ENCODE peak calls at places on chromosomes 1 and 21, in ten cellular contexts. Y is HepG2, R is stomach, M is tibial nerve, V is A549, U is right lobe of liver, G is transverse colon, X is esophagus squamous epithelium, T is IMR-90, J is Peyer's patch. H is an unnamed sample.

GRCh38 chr1:77874804-77875445 is 13.5 kb upstream of the NEXN start:
- DNase-seq in G (no peak), X (no peak), M (no peak), U (no peak), J (no peak), T (peak), R (no peak), Y (no peak), V (no peak), H (no peak)

GRCh38 chr21:37753122-37753599 is 163.1 kb downstream of the KCNJ6 start:
- DNase-seq in Y (no peak), G (no peak), J (no peak), V (no peak), R (no peak), M (no peak), T (no peak), X (no peak), U (no peak), H (no peak)

GRCh38 chr1:50251592-50252165 is 143.0 kb downstream of the ELAVL4 start:
- DNase-seq in T (no peak), J (no peak), G (no peak), R (no peak), M (no peak), U (no peak), X (no peak), Y (no peak), V (no peak), H (no peak)

GRCh38 chr21:45517249-45518065 is 24.8 kb downstream of the SLC19A1 start:
- DNase-seq in G (no peak), M (no peak), T (no peak), Y (no peak), X (no peak), R (no peak), J (peak), U (peak), V (no peak), H (no peak)

GRCh38 chr1:81414417-81415087 is 386.2 kb upstream of the ADGRL2 start:
- DNase-seq in G (peak), M (peak), T (peak), X (no peak), Y (no peak), U (peak), V (peak), R (peak), J (peak), H (peak)

GRCh38 chr1:70034403-70034802 is 171.0 kb downstream of the LRRC40 start:
- DNase-seq in Y (peak), M (no peak), T (peak), U (no peak), R (no peak), J (no peak), V (no peak), X (no peak), G (no peak), H (no peak)

GRCh38 chr1:10694274-10694632 is 102.2 kb downstream of the CASZ1 start:
- DNase-seq in Y (no peak), V (peak), M (no peak), U (no peak), R (no peak), J (no peak), T (no peak), G (no peak), X (no peak), H (no peak)

GRCh38 chr21:40254540-40255455 is 387.6 kb downstream of the PCP4 start:
- DNase-seq in M (no peak), Y (no peak), G (no peak), R (no peak), T (no peak), X (no peak), J (no peak), U (no peak), V (no peak), H (no peak)

GRCh38 chr1:80657707-80658106 is 1143.0 kb upstream of the ADGRL2 start:
- DNase-seq in U (no peak), M (no peak), V (no peak), R (no peak), J (no peak), Y (no peak), T (no peak), X (no peak), G (no peak), H (no peak)

GRCh38 chr1:205589618-205590456 is 42.0 kb downstream of the ELK4 start:
- DNase-seq in J (no peak), G (no peak), V (no peak), Y (peak), X (no peak), M (no peak), U (no peak), R (no peak), T (no peak), H (peak)

GRCh38 chr1:207463571-207463970 is 9.4 kb downstream of the CR2 start:
- DNase-seq in X (no peak), G (no peak), T (no peak), Y (no peak), M (no peak), U (no peak), R (no peak), V (no peak), J (no peak), H (no peak)

GRCh38 chr1:56374026-56374974 is 205.1 kb downstream of the PLPP3 start:
- DNase-seq in X (no peak), R (no peak), T (peak), G (no peak), U (no peak), V (no peak), J (no peak), M (no peak), Y (no peak), H (no peak)

GRCh38 chr1:18716785-18717678 is 86.4 kb downstream of the PAX7 start:
- DNase-seq in G (no peak), V (no peak), X (no peak), U (no peak), Y (no peak), M (no peak), J (no peak), R (no peak), T (no peak), H (no peak)

GRCh38 chr1:232628335-232629214 is 1.4 kb downstream of the SIPA1L2 start:
- DNase-seq in T (peak), G (no peak), Y (no peak), M (no peak), R (no peak), V (no peak), J (no peak), U (no peak), X (no peak), H (no peak)

GRCh38 chr1:200561856-200562214 is 58.7 kb downstream of the KIF14 start:
- DNase-seq in X (no peak), R (no peak), U (no peak), J (no peak), M (no peak), Y (no peak), G (no peak), V (no peak), T (no peak), H (no peak)

GRCh38 chr1:200550367-200550766 is 70.2 kb downstream of the KIF14 start:
- DNase-seq in U (no peak), R (no peak), Y (no peak), J (no peak), V (no peak), M (no peak), T (peak), G (no peak), X (no peak), H (no peak)

GRCh38 chr1:200558866-200559459 is 61.6 kb downstream of the KIF14 start:
- DNase-seq in J (no peak), T (peak), X (no peak), V (peak), M (no peak), R (no peak), Y (peak), U (no peak), G (no peak), H (no peak)

GRCh38 chr1:200556005-200556404 is 64.5 kb downstream of the KIF14 start:
- DNase-seq in T (peak), G (no peak), J (no peak), X (no peak), R (no peak), U (no peak), Y (no peak), M (no peak), V (no peak), H (no peak)
- TF ChIP-seq CTCF in T (peak), G (no peak), J (no peak), X (no peak), R (no peak), U (no peak), Y (no peak), M (no peak), V (peak), H (no peak)

DNA sequence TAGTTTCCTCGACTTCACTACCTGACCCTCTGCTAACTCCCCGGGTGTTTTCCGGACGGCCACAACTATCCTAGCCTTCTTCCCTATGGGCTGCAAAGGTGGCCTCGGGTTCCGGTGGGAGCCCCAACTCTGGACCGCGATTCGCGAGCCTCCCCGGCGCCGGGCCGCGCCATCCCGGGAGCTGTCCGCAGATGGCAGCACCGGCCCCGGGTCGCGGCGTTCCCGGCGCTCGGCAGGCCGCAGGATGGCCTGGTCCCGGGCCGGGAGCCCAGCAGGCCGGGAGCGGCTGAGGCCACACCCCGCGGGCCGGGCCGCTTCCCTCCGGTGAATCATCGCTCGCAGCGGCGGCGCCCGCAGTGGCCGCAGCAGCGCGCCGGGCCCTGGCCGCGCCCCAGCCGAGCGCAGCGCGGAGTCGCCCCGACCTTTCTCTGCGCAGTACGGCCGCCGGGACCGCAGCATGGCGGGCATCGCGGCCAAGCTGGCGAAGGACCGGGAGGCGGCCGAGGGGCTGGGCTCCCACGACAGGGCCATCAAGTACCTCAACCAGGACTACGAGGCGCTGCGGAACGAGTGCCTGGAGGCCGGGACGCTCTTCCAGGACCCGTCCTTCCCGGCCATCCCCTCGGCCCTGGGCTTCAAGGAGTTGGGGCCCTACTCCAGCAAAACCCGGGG is at the start of gene CAPN2:
- DNase-seq in J (peak), G (peak), M (peak), U (peak), R (peak), X (no peak), T (peak), Y (no peak), V (peak), H (peak)
- TF ChIP-seq POLR2A in J (peak), G (peak), M (peak), U (peak), R (no peak), X (peak), T (peak), Y (no peak), V (peak), H (no peak)

GRCh38 chr1:213989740-213990472 is 2.1 kb downstream of the PROX1 start:
- DNase-seq in U (no peak), V (no peak), J (no peak), M (no peak), G (peak), Y (no peak), T (no peak), R (no peak), X (no peak), H (no peak)

GRCh38 chr1:213987876-213988638 is at the start of gene PROX1:
- DNase-seq in T (peak), V (peak), J (peak), Y (peak), R (peak), G (peak), U (peak), M (peak), X (no peak), H (peak)

GRCh38 chr1:213988639-213989070 is 882 bp downstream of the PROX1 start:
- DNase-seq in Y (no peak), M (no peak), X (no peak), V (no peak), G (no peak), R (no peak), J (no peak), T (no peak), U (no peak), H (no peak)

GRCh38 chr1:213987422-213987875 is 324 bp upstream of the PROX1 start:
- DNase-seq in G (no peak), M (no peak), Y (no peak), V (no peak), R (peak), X (no peak), J (no peak), U (no peak), T (no peak), H (no peak)

GRCh38 chr1:213989071-213989739 is 1.4 kb downstream of the PROX1 start:
- DNase-seq in T (no peak), M (no peak), G (no peak), R (no peak), Y (peak), X (no peak), J (no peak), U (peak), V (no peak), H (no peak)
- H3K4me3 ChIP-seq in T (peak), M (peak), G (peak), R (peak), Y (peak), X (peak), J (peak), U (peak), V (peak), H (peak)

GRCh38 chr1:66733348-66734017 is 18.8 kb upstream of the DYNLT5 start:
- DNase-seq in M (no peak), U (no peak), V (no peak), T (no peak), G (no peak), X (no peak), Y (no peak), R (no peak), J (no peak), H (no peak)
- TF ChIP-seq CTCF in M (no peak), U (no peak), V (no peak), T (no peak), G (no peak), X (no peak), Y (no peak), R (no peak), J (no peak), H (no peak)

GRCh38 chr1:203861379-203862184 is at the start of gene SNRPE:
- DNase-seq in Y (peak), M (peak), U (peak), J (peak), R (peak), V (peak), X (peak), G (peak), T (peak), H (peak)
- TF ChIP-seq POLR2A in Y (peak), M (peak), U (peak), J (peak), R (no peak), V (peak), X (peak), G (peak), T (peak), H (peak)

GRCh38 chr1:175839678-175840669 is 96.6 kb upstream of the TNR start:
- DNase-seq in V (no peak), X (no peak), M (no peak), T (no peak), G (peak), U (no peak), R (no peak), Y (peak), J (no peak), H (no peak)
- H3K4me3 ChIP-seq in V (no peak), X (no peak), M (no peak), T (peak), G (no peak), U (no peak), R (no peak), Y (peak), J (no peak), H (no peak)

GRCh38 chr1:25130895-25131294 is 101.4 kb downstream of the SYF2 start:
- DNase-seq in M (no peak), V (no peak), X (no peak), T (no peak), U (no peak), G (no peak), R (no peak), Y (no peak), J (no peak), H (no peak)

GRCh38 chr1:25134307-25134706 is 98.0 kb downstream of the SYF2 start:
- DNase-seq in M (no peak), J (no peak), V (no peak), U (no peak), R (no peak), Y (no peak), X (no peak), G (no peak), T (no peak), H (no peak)

GRCh38 chr1:25129380-25129779 is 102.9 kb downstream of the SYF2 start:
- DNase-seq in U (no peak), J (no peak), M (no peak), T (no peak), X (no peak), Y (no peak), R (no peak), G (no peak), V (no peak), H (no peak)

GRCh38 chr1:25134801-25135585 is 97.3 kb downstream of the SYF2 start:
- DNase-seq in J (no peak), G (no peak), T (no peak), Y (no peak), M (no peak), X (no peak), U (no peak), V (no peak), R (no peak), H (no peak)

GRCh38 chr1:25131794-25132193 is 100.5 kb downstream of the SYF2 start:
- DNase-seq in G (no peak), T (no peak), M (no peak), J (no peak), U (no peak), X (no peak), Y (no peak), V (no peak), R (no peak), H (peak)
- TF ChIP-seq CTCF in G (no peak), T (no peak), M (no peak), J (no peak), U (no peak), X (no peak), Y (no peak), V (no peak), R (no peak), H (no peak)